ENCODE peak calls at places on chromosomes 11 and 22, in five cellular contexts. One of them, this sample, is unnamed.

GRCh38 chr22:20439928-20440575 is 2.4 kb upstream of the SCARF2 start:
- DNase-seq in uterus: no peak
- DNase-seq in AG04450: no peak
- DNase-seq in hepatic stellate cell: no peak
- DNase-seq in pons: no peak
- DNase-seq in this sample: no peak

GRCh38 chr11:109306322-109306721 is 115.7 kb upstream of the C11orf87 start:
- DNase-seq in AG04450: no peak
- DNase-seq in hepatic stellate cell: no peak
- DNase-seq in pons: no peak
- DNase-seq in uterus: no peak
- DNase-seq in this sample: no peak

GRCh38 chr11:91804057-91804456 is 420.6 kb upstream of the FAT3 start:
- DNase-seq in hepatic stellate cell: no peak
- DNase-seq in AG04450: no peak
- DNase-seq in pons: no peak
- DNase-seq in uterus: no peak
- DNase-seq in this sample: no peak

GRCh38 chr22:37260939-37261338 is 16.9 kb upstream of the RAC2 start:
- DNase-seq in pons: no peak
- DNase-seq in AG04450: no peak
- DNase-seq in hepatic stellate cell: peak; percentile 75
- DNase-seq in uterus: no peak
- DNase-seq in this sample: no peak

GRCh38 chr11:8330416-8330815 is 66.7 kb upstream of the LMO1 start:
- DNase-seq in pons: no peak
- DNase-seq in hepatic stellate cell: no peak
- DNase-seq in AG04450: no peak
- DNase-seq in uterus: no peak
- DNase-seq in this sample: no peak

GRCh38 chr22:37762389-37762836 is 45.3 kb upstream of the GCAT start:
- DNase-seq in pons: no peak
- DNase-seq in AG04450: no peak
- DNase-seq in hepatic stellate cell: no peak
- DNase-seq in uterus: no peak
- DNase-seq in this sample: no peak

GRCh38 chr11:74647404-74647803 is 55.0 kb downstream of the POLD3 start:
- DNase-seq in pons: no peak
- DNase-seq in AG04450: no peak
- DNase-seq in uterus: no peak
- DNase-seq in hepatic stellate cell: no peak
- DNase-seq in this sample: no peak

GRCh38 chr11:5600374-5600851 is 4.0 kb downstream of the TRIM6 start:
- DNase-seq in pons: peak; percentile 50
- DNase-seq in uterus: peak; percentile 56
- DNase-seq in hepatic stellate cell: peak; percentile 82
- DNase-seq in AG04450: peak; percentile 80
- DNase-seq in this sample: peak; percentile 74

GRCh38 chr11:6402561-6402981 is 12.3 kb downstream of the SMPD1 start:
- DNase-seq in uterus: no peak
- DNase-seq in pons: no peak
- DNase-seq in hepatic stellate cell: no peak
- DNase-seq in AG04450: no peak
- DNase-seq in this sample: no peak

GRCh38 chr11:66467034-66467659 is 442 bp downstream of the PELI3 start:
- DNase-seq in hepatic stellate cell: peak; percentile 72
- DNase-seq in uterus: no peak
- DNase-seq in pons: peak; percentile 7
- DNase-seq in AG04450: no peak
- DNase-seq in this sample: no peak

GRCh38 chr11:130439876-130440275 is 8.6 kb upstream of the ADAMTS15 start:
- DNase-seq in pons: no peak
- DNase-seq in uterus: no peak
- DNase-seq in hepatic stellate cell: no peak
- DNase-seq in AG04450: no peak
- DNase-seq in this sample: no peak

GRCh38 chr11:1157645-1158591 is at the start of gene MUC5AC:
- DNase-seq in hepatic stellate cell: no peak
- DNase-seq in uterus: no peak
- DNase-seq in AG04450: no peak
- DNase-seq in pons: no peak
- DNase-seq in this sample: no peak

GRCh38 chr11:93767018-93767417 is 17.1 kb upstream of the MED17 start:
- DNase-seq in hepatic stellate cell: no peak
- DNase-seq in pons: no peak
- DNase-seq in AG04450: no peak
- DNase-seq in uterus: no peak
- DNase-seq in this sample: no peak

GRCh38 chr11:704799-705645 is 1.0 kb upstream of the EPS8L2 start:
- DNase-seq in AG04450: no peak
- DNase-seq in hepatic stellate cell: no peak
- DNase-seq in pons: no peak
- DNase-seq in uterus: no peak
- DNase-seq in this sample: no peak

GRCh38 chr22:44256085-44256484 is 56.7 kb downstream of the SHISAL1 start:
- DNase-seq in pons: no peak
- DNase-seq in hepatic stellate cell: no peak
- DNase-seq in uterus: no peak
- DNase-seq in AG04450: no peak
- DNase-seq in this sample: no peak

GRCh38 chr11:45885274-45885920 is at the start of gene MAPK8IP1:
- DNase-seq in AG04450: no peak
- DNase-seq in pons: no peak
- DNase-seq in hepatic stellate cell: peak; percentile 67
- DNase-seq in uterus: peak; percentile 55
- DNase-seq in this sample: no peak

GRCh38 chr22:32202161-32202538 is 2.7 kb downstream of the RFPL2 start:
- DNase-seq in uterus: no peak
- DNase-seq in AG04450: no peak
- DNase-seq in hepatic stellate cell: no peak
- DNase-seq in pons: no peak
- DNase-seq in this sample: no peak

GRCh38 chr11:12794556-12795230 is 120.5 kb downstream of the TEAD1 start:
- DNase-seq in hepatic stellate cell: no peak
- DNase-seq in uterus: no peak
- DNase-seq in AG04450: no peak
- DNase-seq in pons: no peak
- DNase-seq in this sample: no peak

GRCh38 chr22:22907551-22908494 is 20.2 kb downstream of the IGLL5 start:
- DNase-seq in hepatic stellate cell: no peak
- DNase-seq in pons: no peak
- DNase-seq in AG04450: no peak
- DNase-seq in uterus: no peak
- DNase-seq in this sample: no peak

GRCh38 chr11:103547691-103548090 is 438.5 kb downstream of the DYNC2H1 start:
- DNase-seq in AG04450: no peak
- DNase-seq in uterus: no peak
- DNase-seq in pons: no peak
- DNase-seq in hepatic stellate cell: no peak
- DNase-seq in this sample: no peak

GRCh38 chr11:113182288-113182687 is 132.1 kb upstream of the TTC12 start:
- DNase-seq in pons: no peak
- DNase-seq in uterus: no peak
- DNase-seq in hepatic stellate cell: no peak
- DNase-seq in AG04450: no peak
- DNase-seq in this sample: no peak

GRCh38 chr11:62931501-62932278 is 10.5 kb upstream of the CHRM1 start:
- DNase-seq in uterus: no peak
- DNase-seq in pons: no peak
- DNase-seq in AG04450: no peak
- DNase-seq in hepatic stellate cell: no peak
- DNase-seq in this sample: peak; percentile 34

GRCh38 chr11:93278976-93279375 is 51.6 kb upstream of the DEUP1 start:
- DNase-seq in AG04450: no peak
- DNase-seq in pons: no peak
- DNase-seq in uterus: no peak
- DNase-seq in hepatic stellate cell: no peak
- DNase-seq in this sample: no peak

GRCh38 chr22:20777420-20778177 is 3.7 kb downstream of the SERPIND1 start:
- DNase-seq in AG04450: peak; percentile 81
- DNase-seq in uterus: peak; percentile 36
- DNase-seq in hepatic stellate cell: peak; percentile 78
- DNase-seq in pons: no peak
- DNase-seq in this sample: peak; percentile 28

GRCh38 chr11:6201486-6201885 is 2.5 kb downstream of the OR52W1 start:
- DNase-seq in pons: no peak
- DNase-seq in hepatic stellate cell: no peak
- DNase-seq in uterus: no peak
- DNase-seq in AG04450: no peak
- DNase-seq in this sample: no peak

This sample was measured in astrocyte of the cerebellum.